ENCODE peak calls at places on chromosome 9, in five cellular contexts. One of them, this sample, is unnamed. For H3K9me3, the result is how much of the 10 kb centered on the place peaks cover.

GRCh38 chr9:69637801-69638200 is 34.4 kb downstream of the APBA1 start:
- DNase-seq in right atrium auricular region: no peak
- DNase-seq in SK-N-SH: no peak
- DNase-seq in fibroblast of lung: peak
- DNase-seq in CD8-positive, alpha-beta T cell: no peak
- DNase-seq in this sample: no peak

GRCh38 chr9:119357697-119358096 is 11.5 kb downstream of the BRINP1 start:
- DNase-seq in CD8-positive, alpha-beta T cell: no peak
- DNase-seq in right atrium auricular region: no peak
- DNase-seq in SK-N-SH: no peak
- DNase-seq in fibroblast of lung: no peak
- DNase-seq in this sample: no peak

GRCh38 chr9:2991292-2991691 is 147.4 kb upstream of the PUM3 start:
- DNase-seq in right atrium auricular region: no peak
- DNase-seq in CD8-positive, alpha-beta T cell: no peak
- DNase-seq in SK-N-SH: no peak
- DNase-seq in fibroblast of lung: no peak
- DNase-seq in this sample: no peak

GRCh38 chr9:115998661-115999060 is 154.9 kb upstream of the PAPPA start:
- DNase-seq in right atrium auricular region: no peak
- DNase-seq in CD8-positive, alpha-beta T cell: no peak
- DNase-seq in SK-N-SH: no peak
- DNase-seq in fibroblast of lung: no peak
- DNase-seq in this sample: no peak

GRCh38 chr9:115367321-115367720 is 249.4 kb upstream of the TNC start:
- DNase-seq in fibroblast of lung: no peak
- DNase-seq in CD8-positive, alpha-beta T cell: no peak
- DNase-seq in SK-N-SH: no peak
- DNase-seq in right atrium auricular region: no peak
- DNase-seq in this sample: no peak

GRCh38 chr9:105188746-105189145 is 55.7 kb upstream of the SLC44A1 start:
- DNase-seq in SK-N-SH: no peak
- DNase-seq in fibroblast of lung: no peak
- DNase-seq in CD8-positive, alpha-beta T cell: no peak
- DNase-seq in right atrium auricular region: no peak
- DNase-seq in this sample: no peak

GRCh38 chr9:105223544-105224140 is 20.8 kb upstream of the SLC44A1 start:
- DNase-seq in CD8-positive, alpha-beta T cell: no peak
- DNase-seq in fibroblast of lung: no peak
- DNase-seq in SK-N-SH: no peak
- DNase-seq in right atrium auricular region: no peak
- DNase-seq in this sample: no peak

GRCh38 chr9:92133949-92134604 is 18.9 kb upstream of the SPTLC1 start:
- DNase-seq in right atrium auricular region: peak
- DNase-seq in CD8-positive, alpha-beta T cell: peak
- DNase-seq in SK-N-SH: peak
- DNase-seq in fibroblast of lung: peak
- DNase-seq in this sample: peak

GRCh38 chr9:4225291-4226119 is 74.4 kb downstream of the GLIS3 start:
- DNase-seq in right atrium auricular region: no peak
- DNase-seq in CD8-positive, alpha-beta T cell: no peak
- DNase-seq in fibroblast of lung: peak
- DNase-seq in SK-N-SH: no peak
- DNase-seq in this sample: no peak

GRCh38 chr9:123268240-123268949 is at the start of gene STRBP:
- DNase-seq in fibroblast of lung: peak
- DNase-seq in right atrium auricular region: peak
- DNase-seq in SK-N-SH: peak
- DNase-seq in CD8-positive, alpha-beta T cell: peak
- DNase-seq in this sample: peak

GRCh38 chr9:24939099-24939850 is 393.6 kb upstream of the IZUMO3 start:
- DNase-seq in fibroblast of lung: no peak
- DNase-seq in CD8-positive, alpha-beta T cell: no peak
- DNase-seq in right atrium auricular region: no peak
- DNase-seq in SK-N-SH: peak
- DNase-seq in this sample: no peak

GRCh38 chr9:125412166-125412565 is 150.5 kb downstream of the GAPVD1 start:
- DNase-seq in SK-N-SH: no peak
- DNase-seq in right atrium auricular region: no peak
- DNase-seq in CD8-positive, alpha-beta T cell: no peak
- DNase-seq in fibroblast of lung: no peak
- DNase-seq in this sample: no peak

GRCh38 chr9:70472268-70473249 is 58.1 kb upstream of the KLF9 start:
- DNase-seq in CD8-positive, alpha-beta T cell: no peak
- DNase-seq in fibroblast of lung: no peak
- DNase-seq in SK-N-SH: no peak
- DNase-seq in right atrium auricular region: no peak
- DNase-seq in this sample: no peak

GRCh38 chr9:33228606-33229005 is 11.4 kb upstream of the SPINK4 start:
- DNase-seq in right atrium auricular region: no peak
- DNase-seq in CD8-positive, alpha-beta T cell: no peak
- DNase-seq in fibroblast of lung: no peak
- DNase-seq in SK-N-SH: no peak
- DNase-seq in this sample: no peak

GRCh38 chr9:74133921-74134320 is 363.2 kb upstream of the RORB start:
- DNase-seq in SK-N-SH: no peak
- DNase-seq in right atrium auricular region: no peak
- DNase-seq in CD8-positive, alpha-beta T cell: no peak
- DNase-seq in fibroblast of lung: no peak
- DNase-seq in this sample: no peak

GRCh38 chr9:87564111-87564510 is 66.4 kb downstream of the DAPK1 start:
- DNase-seq in fibroblast of lung: no peak
- DNase-seq in right atrium auricular region: no peak
- DNase-seq in CD8-positive, alpha-beta T cell: no peak
- DNase-seq in SK-N-SH: no peak
- DNase-seq in this sample: no peak

GRCh38 chr9:136858844-136859757 is 7.0 kb downstream of the MAMDC4 start:
- DNase-seq in SK-N-SH: no peak
- DNase-seq in right atrium auricular region: no peak
- DNase-seq in CD8-positive, alpha-beta T cell: no peak
- DNase-seq in fibroblast of lung: peak
- DNase-seq in this sample: no peak

GRCh38 chr9:89496645-89497044 is 1.3 kb downstream of the SEMA4D start:
- DNase-seq in right atrium auricular region: no peak
- DNase-seq in SK-N-SH: no peak
- DNase-seq in fibroblast of lung: no peak
- DNase-seq in CD8-positive, alpha-beta T cell: no peak
- DNase-seq in this sample: peak

GRCh38 chr9:131594906-131595675 is 49.8 kb downstream of the PRRT1B start:
- DNase-seq in fibroblast of lung: no peak
- DNase-seq in right atrium auricular region: no peak
- DNase-seq in SK-N-SH: no peak
- DNase-seq in CD8-positive, alpha-beta T cell: no peak
- DNase-seq in this sample: no peak

GRCh38 chr9:124291801-124292396 is 34.1 kb downstream of the NEK6 start:
- DNase-seq in right atrium auricular region: no peak
- DNase-seq in fibroblast of lung: no peak
- DNase-seq in CD8-positive, alpha-beta T cell: no peak
- DNase-seq in SK-N-SH: no peak
- DNase-seq in this sample: no peak

DNA sequence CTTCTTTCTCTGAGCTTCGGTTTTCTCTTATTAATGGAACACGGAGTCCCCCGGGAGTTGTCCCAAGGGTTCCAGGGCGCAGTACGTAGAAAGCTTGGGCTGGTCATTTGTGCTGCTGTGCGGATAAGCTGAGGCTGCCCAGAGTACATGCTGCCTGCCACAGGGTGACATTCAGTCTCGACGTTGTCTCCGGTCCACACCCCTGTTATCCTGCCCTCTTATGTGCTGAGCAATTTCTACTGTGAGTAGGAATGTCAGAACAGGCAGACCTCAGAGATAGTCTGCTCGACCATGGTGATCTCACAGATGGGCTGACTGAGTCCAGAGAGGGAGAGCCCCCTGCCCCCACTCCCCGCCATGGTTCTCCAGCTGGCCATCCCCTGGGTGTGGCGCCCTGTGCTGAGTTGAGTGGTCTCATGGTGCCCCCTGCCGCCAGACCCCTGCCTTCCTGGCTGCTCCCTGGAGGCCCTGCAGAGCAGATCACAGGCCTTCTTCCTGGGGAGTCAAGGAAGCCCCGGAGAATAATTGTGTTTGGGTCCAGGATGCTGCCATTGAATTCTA is 124.0 kb downstream of the RGS3 start:
- DNase-seq in SK-N-SH: peak
- DNase-seq in fibroblast of lung: no peak
- DNase-seq in CD8-positive, alpha-beta T cell: no peak
- DNase-seq in right atrium auricular region: peak
- DNase-seq in this sample: no peak
- TF ChIP-seq CTCF in SK-N-SH: peak
- TF ChIP-seq CTCF in fibroblast of lung: peak
- TF ChIP-seq CTCF in CD8-positive, alpha-beta T cell: no peak
- TF ChIP-seq CTCF in right atrium auricular region: peak
- TF ChIP-seq CTCF in this sample: peak

GRCh38 chr9:15461601-15462000 is 38.9 kb downstream of the SNAPC3 start:
- DNase-seq in SK-N-SH: no peak
- DNase-seq in fibroblast of lung: no peak
- DNase-seq in CD8-positive, alpha-beta T cell: no peak
- DNase-seq in right atrium auricular region: no peak
- DNase-seq in this sample: no peak

GRCh38 chr9:15461056-15461455 is 38.4 kb downstream of the SNAPC3 start:
- DNase-seq in right atrium auricular region: no peak
- DNase-seq in CD8-positive, alpha-beta T cell: no peak
- DNase-seq in fibroblast of lung: no peak
- DNase-seq in SK-N-SH: no peak
- DNase-seq in this sample: no peak
- H3K9me3 ChIP-seq in right atrium auricular region: under half
- H3K9me3 ChIP-seq in CD8-positive, alpha-beta T cell: under half
- H3K9me3 ChIP-seq in fibroblast of lung: under half
- H3K9me3 ChIP-seq in SK-N-SH: under half
- H3K9me3 ChIP-seq in this sample: under half

DNA sequence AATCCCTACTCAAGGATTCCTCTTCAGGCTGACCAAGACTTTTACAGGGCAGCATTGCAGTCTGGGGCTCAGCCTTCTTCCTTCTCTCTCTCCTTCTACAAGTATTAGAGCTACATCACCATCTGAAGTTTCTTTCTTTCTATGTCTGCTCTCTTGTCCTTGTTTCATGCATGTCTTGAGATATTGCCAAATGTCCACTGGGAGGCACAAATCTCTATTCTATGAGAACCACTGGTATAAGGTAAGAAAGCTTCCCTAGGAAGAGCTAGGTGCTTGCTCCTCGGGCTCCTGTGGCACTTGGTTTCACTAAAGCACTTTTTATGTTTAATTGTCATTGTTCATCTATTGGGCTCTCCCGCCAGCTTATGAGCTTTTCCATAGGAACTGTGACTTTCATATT is 289.2 kb upstream of the PCSK5 start:
- DNase-seq in right atrium auricular region: no peak
- DNase-seq in fibroblast of lung: no peak
- DNase-seq in SK-N-SH: no peak
- DNase-seq in CD8-positive, alpha-beta T cell: no peak
- DNase-seq in this sample: no peak
- TF ChIP-seq CTCF in right atrium auricular region: no peak
- TF ChIP-seq CTCF in fibroblast of lung: no peak
- TF ChIP-seq CTCF in SK-N-SH: no peak
- TF ChIP-seq CTCF in CD8-positive, alpha-beta T cell: no peak
- TF ChIP-seq CTCF in this sample: no peak

DNA sequence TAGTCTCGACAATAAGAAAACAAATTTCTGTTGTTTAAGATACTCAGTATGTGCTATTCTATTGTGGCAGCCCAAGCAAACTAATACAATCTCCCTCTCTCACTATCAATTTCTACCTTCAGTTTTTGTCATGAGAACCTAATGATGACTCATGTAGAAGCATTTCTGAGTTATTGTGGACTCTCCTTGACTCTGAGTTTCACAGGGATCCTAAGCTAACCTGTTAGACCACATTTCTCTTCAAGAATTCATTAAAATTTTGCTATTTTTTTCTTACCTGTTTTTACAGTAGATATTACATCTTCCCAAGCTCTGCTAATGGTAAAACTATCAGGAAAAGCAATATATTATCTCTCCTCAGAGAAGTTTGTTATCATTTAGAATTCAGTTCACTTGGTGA is 599.1 kb upstream of the TYRP1 start:
- DNase-seq in fibroblast of lung: no peak
- DNase-seq in CD8-positive, alpha-beta T cell: no peak
- DNase-seq in right atrium auricular region: no peak
- DNase-seq in SK-N-SH: no peak
- DNase-seq in this sample: no peak
- H3K9me3 ChIP-seq in fibroblast of lung: under half
- H3K9me3 ChIP-seq in CD8-positive, alpha-beta T cell: under half
- H3K9me3 ChIP-seq in right atrium auricular region: under half
- H3K9me3 ChIP-seq in SK-N-SH: under half
- H3K9me3 ChIP-seq in this sample: under half

DNA sequence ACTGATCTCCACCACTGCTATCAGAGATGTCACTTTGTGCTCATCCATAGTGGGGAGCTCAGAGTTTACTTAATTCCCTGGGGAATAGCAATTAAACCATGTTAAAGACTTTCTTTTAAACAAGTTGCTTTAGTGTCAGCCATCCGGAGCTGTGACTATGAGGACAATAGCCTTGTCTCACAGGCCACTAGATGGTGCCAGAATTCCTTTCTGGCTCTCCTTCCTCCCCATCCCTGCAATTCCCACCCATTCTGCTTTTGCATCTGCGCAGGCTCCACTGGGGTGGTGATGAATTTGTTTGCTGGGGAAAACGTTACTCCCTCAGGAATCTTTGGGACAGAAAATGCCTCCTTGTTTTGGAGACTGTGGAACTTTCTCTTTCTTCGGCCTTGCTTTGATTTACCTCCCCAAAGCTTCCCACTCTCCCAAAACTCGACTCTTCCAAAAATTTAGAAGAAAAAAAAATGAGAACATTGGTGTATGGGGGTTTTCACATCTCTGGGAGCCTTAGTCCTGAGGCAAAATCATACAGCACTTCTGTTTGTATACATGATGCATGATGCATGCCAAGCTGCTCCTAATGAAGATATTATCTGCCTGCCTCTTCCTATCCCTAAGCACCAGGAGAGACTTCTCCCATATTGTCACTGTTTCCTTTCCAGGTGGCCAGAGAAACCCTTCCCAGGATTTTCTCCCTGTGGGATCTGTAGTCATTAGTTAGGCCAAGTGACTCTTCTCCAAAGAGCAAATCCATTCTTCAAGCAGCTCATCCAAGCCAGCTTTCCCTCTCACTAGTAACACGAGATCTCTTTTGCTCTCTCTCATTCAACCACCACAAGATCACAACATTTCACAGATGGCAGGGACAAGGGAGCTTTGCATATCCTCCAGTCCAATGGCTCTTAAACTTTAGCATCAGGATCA is 466.1 kb downstream of the TLR4 start:
- DNase-seq in SK-N-SH: peak
- DNase-seq in fibroblast of lung: no peak
- DNase-seq in right atrium auricular region: no peak
- DNase-seq in CD8-positive, alpha-beta T cell: no peak
- DNase-seq in this sample: no peak
- TF ChIP-seq CTCF in SK-N-SH: peak
- TF ChIP-seq CTCF in fibroblast of lung: no peak
- TF ChIP-seq CTCF in right atrium auricular region: peak
- TF ChIP-seq CTCF in CD8-positive, alpha-beta T cell: no peak
- TF ChIP-seq CTCF in this sample: no peak